ENCODE peak calls at places on chromosomes 12 and 14, in four cellular contexts. One of them, this sample, is unnamed.

GRCh38 chr12:17691369-17691768 is 398.6 kb downstream of the RERGL start:
- DNase-seq in Calu3: no peak
- DNase-seq in HEK293T: no peak
- DNase-seq in foreskin fibroblast: no peak
- DNase-seq in this sample: no peak

GRCh38 chr14:50932592-50933500 is 11.4 kb downstream of the PYGL start:
- DNase-seq in Calu3: no peak
- DNase-seq in foreskin fibroblast: no peak
- DNase-seq in HEK293T: no peak
- DNase-seq in this sample: no peak

GRCh38 chr14:103890836-103891666 is 37.2 kb upstream of the TDRD9 start:
- DNase-seq in Calu3: no peak
- DNase-seq in HEK293T: no peak
- DNase-seq in foreskin fibroblast: no peak
- DNase-seq in this sample: no peak

GRCh38 chr12:89899651-89900050 is 191.0 kb upstream of the ATP2B1 start:
- DNase-seq in Calu3: no peak
- DNase-seq in foreskin fibroblast: no peak
- DNase-seq in HEK293T: no peak
- DNase-seq in this sample: no peak

GRCh38 chr12:66132408-66132807 is 1.9 kb upstream of the LLPH start:
- DNase-seq in HEK293T: no peak
- DNase-seq in foreskin fibroblast: peak
- DNase-seq in Calu3: no peak
- DNase-seq in this sample: no peak

GRCh38 chr14:26765768-26766550 is 168.1 kb upstream of the NOVA1 start:
- DNase-seq in foreskin fibroblast: peak
- DNase-seq in Calu3: no peak
- DNase-seq in HEK293T: no peak
- DNase-seq in this sample: peak

GRCh38 chr12:47938093-47938492 is 25.3 kb upstream of the TMEM106C start:
- DNase-seq in Calu3: no peak
- DNase-seq in foreskin fibroblast: peak
- DNase-seq in HEK293T: no peak
- DNase-seq in this sample: peak

GRCh38 chr14:95068521-95068920 is 88.8 kb downstream of the DICER1 start:
- DNase-seq in Calu3: no peak
- DNase-seq in foreskin fibroblast: no peak
- DNase-seq in HEK293T: no peak
- DNase-seq in this sample: no peak

GRCh38 chr12:19707948-19708409 is 268.7 kb downstream of the AEBP2 start:
- DNase-seq in foreskin fibroblast: peak
- DNase-seq in HEK293T: no peak
- DNase-seq in Calu3: no peak
- DNase-seq in this sample: peak

This sample was measured in HS-5.